ENCODE peak calls at places on chromosomes 1 and 21, in five cellular contexts. A, L, I, W and H are unnamed samples.

GRCh38 chr1:56676571-56677035 is 31.5 kb downstream of the PRKAA2 start:
- DNase-seq in L (no peak), I (no peak), W (no peak), A (no peak), H (no peak)

GRCh38 chr1:50974618-50974935 is 4.5 kb downstream of the CDKN2C start:
- DNase-seq in W (no peak), L (no peak), A (no peak), I (no peak), H (no peak)

GRCh38 chr1:243718022-243718421 is 132.0 kb downstream of the AKT3 start:
- DNase-seq in I (no peak), A (no peak), L (no peak), W (no peak), H (no peak)

GRCh38 chr21:44511938-44512275 is 28.1 kb downstream of the KRTAP10-1 start:
- DNase-seq in L (no peak), W (no peak), I (no peak), A (no peak), H (no peak)

GRCh38 chr1:62229932-62230331 is 35.3 kb downstream of the L1TD1 start:
- DNase-seq in A (no peak), W (no peak), I (no peak), L (no peak), H (no peak)

GRCh38 chr21:31133243-31133830 is 95.1 kb upstream of the KRTAP19-8 start:
- DNase-seq in I (no peak), A (no peak), W (no peak), L (no peak), H (no peak)

GRCh38 chr1:47931395-47931794 is 65.8 kb downstream of the TRABD2B start:
- DNase-seq in W (no peak), I (no peak), L (no peak), A (no peak), H (no peak)

GRCh38 chr21:36487641-36488307 is 7.9 kb upstream of the CLDN14 start:
- DNase-seq in A (no peak), W (no peak), I (no peak), L (no peak), H (no peak)

GRCh38 chr1:223253916-223254315 is 110.1 kb downstream of the SUSD4 start:
- DNase-seq in I (no peak), W (no peak), L (no peak), A (no peak), H (no peak)

GRCh38 chr1:232474821-232475220 is 155.1 kb downstream of the SIPA1L2 start:
- DNase-seq in L (no peak), W (no peak), I (no peak), A (no peak), H (no peak)

GRCh38 chr1:239913141-239913585 is 178.5 kb upstream of the FMN2 start:
- DNase-seq in W (no peak), L (no peak), A (no peak), I (no peak), H (no peak)

GRCh38 chr21:41759214-41759840 is 7.5 kb downstream of the RIPK4 start:
- DNase-seq in I (no peak), W (peak; percentile 44), L (no peak), A (peak; percentile 39), H (no peak)

GRCh38 chr1:177065430-177065829 is 99.1 kb downstream of the ASTN1 start:
- DNase-seq in I (no peak), L (no peak), A (no peak), W (peak; percentile 48), H (no peak)

GRCh38 chr1:41870076-41870562 is 48.6 kb downstream of the HIVEP3 start:
- DNase-seq in W (no peak), A (no peak), I (peak; percentile 34), L (no peak), H (no peak)

GRCh38 chr21:44695176-44695575 is 1.8 kb upstream of the KRTAP10-12 start:
- DNase-seq in I (no peak), W (no peak), A (no peak), L (no peak), H (no peak)

GRCh38 chr1:206131037-206131436 is 13.8 kb upstream of the AVPR1B start:
- DNase-seq in I (no peak), L (no peak), A (no peak), W (no peak), H (no peak)

GRCh38 chr1:225754940-225755635 is 22.5 kb upstream of the SRP9 start:
- DNase-seq in W (no peak), L (no peak), I (no peak), A (peak; percentile 74), H (no peak)

GRCh38 chr1:8324176-8324810 is 6.4 kb downstream of the SLC45A1 start:
- DNase-seq in W (no peak), A (no peak), L (no peak), I (no peak), H (no peak)

GRCh38 chr1:41891403-41891896 is 27.3 kb downstream of the HIVEP3 start:
- DNase-seq in W (peak; percentile 39), I (peak; percentile 70), A (no peak), L (no peak), H (no peak)

GRCh38 chr1:169999357-169999756 is 75.1 kb downstream of the KIFAP3 start:
- DNase-seq in I (no peak), W (no peak), L (peak; percentile 23), A (no peak), H (peak; percentile 9)

GRCh38 chr21:45358261-45358670 is 46.7 kb upstream of the COL18A1 start:
- DNase-seq in W (no peak), L (no peak), A (no peak), I (no peak), H (no peak)

GRCh38 chr21:39842741-39843146 is 24.5 kb upstream of the PCP4 start:
- DNase-seq in A (no peak), W (no peak), I (no peak), L (no peak), H (no peak)

GRCh38 chr21:44496900-44497550 is 41.7 kb downstream of the LRRC3 start:
- DNase-seq in I (no peak), L (no peak), A (no peak), W (peak; percentile 61), H (peak; percentile 35)

GRCh38 chr1:58204284-58204683 is 342.2 kb downstream of the OMA1 start:
- DNase-seq in I (no peak), A (no peak), L (no peak), W (peak; percentile 40), H (no peak)

GRCh38 chr1:105730701-105731100 is 1325.8 kb upstream of the PRMT6 start:
- DNase-seq in I (no peak), L (no peak), W (no peak), A (no peak), H (no peak)

GRCh38 chr1:7401814-7402547 is 369.1 kb upstream of the VAMP3 start:
- DNase-seq in I (no peak), A (peak; percentile 9), L (no peak), W (no peak), H (no peak)

GRCh38 chr1:47013239-47013638 is 10.2 kb upstream of the CYP4X1 start:
- DNase-seq in A (no peak), L (no peak), W (no peak), I (no peak), H (no peak)

DNA sequence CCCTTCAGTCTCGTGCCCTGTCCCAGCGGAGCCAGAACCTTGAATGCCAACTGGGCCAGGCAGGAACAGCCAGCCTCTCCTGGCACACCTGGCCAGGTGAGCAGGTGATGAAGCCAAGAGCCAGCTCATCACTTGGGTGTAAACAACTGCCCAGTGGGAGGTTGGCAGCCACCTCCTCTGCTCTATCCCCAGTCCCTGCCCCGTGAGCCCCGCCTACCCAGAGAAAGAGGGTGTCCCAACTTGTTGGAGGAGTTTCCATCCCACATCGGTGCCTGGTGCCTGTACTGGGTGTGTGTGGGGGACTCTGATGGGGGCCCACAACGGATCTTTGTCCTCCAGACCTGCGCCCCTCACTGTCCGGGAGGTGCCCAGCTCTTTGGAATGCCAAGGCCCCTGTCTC is 17.8 kb upstream of the FAM131C start:
- DNase-seq in L (no peak), W (no peak), I (no peak), A (no peak), H (no peak)
- H3K27me3 ChIP-seq in L (peaks cover 2% of the 10 kb centered on the region), W (no peaks in the 10 kb centered on the region), I (peaks cover 3% of the 10 kb centered on the region), A (no peaks in the 10 kb centered on the region), H (no peaks in the 10 kb centered on the region)

DNA sequence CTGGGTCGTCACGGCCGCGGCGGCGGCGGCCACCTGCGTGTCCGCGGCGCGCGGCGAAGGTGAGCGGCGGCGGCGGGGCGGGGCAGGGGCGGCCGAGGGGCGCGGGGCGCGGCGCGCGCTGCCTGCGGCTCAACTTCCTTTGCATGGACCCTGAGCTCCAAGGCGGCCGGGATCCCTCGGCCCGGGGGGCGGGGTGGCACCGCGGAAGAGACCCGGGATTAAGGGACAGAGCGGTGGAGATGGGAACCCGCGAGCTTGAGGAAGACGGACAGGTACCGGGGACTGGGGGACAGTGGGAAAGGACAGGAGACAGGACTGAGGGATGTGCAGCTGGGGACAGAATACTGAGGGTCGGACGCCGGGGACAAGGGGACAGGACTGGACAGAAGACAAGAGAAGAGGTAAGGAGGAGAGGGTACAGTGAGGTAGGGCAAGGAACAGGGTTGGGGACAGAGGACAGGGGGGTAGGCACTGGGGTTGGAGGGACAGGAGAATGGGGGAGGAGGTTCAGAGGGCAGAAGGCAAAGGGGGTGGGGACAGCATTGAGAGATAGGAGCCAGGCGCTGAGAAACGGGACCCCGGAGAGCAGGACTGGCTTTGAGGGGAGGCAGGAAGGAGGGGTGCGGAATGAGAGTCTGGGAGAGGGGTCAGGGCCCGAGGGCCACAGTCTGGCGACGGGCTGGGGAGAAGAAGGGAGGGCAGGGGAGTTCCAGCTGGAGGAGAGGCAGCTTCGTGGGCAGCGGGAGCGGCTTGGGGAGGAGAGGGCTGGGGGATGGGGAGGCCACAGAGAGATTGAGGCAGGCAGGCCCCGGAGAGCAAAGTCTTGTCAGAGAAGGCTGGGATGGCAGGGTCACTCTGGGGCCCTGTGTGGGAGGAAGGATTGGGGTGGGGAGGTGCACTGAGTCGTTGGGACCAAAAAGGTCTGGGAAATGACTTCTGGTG is 653 bp downstream of the EPHA8 start:
- DNase-seq in A (no peak), I (no peak), W (peak; percentile 46), L (no peak), H (no peak)
- H3K27me3 ChIP-seq in A (peaks cover 71% of the 10 kb centered on the region), I (peaks cover 7% of the 10 kb centered on the region), W (peaks cover 78% of the 10 kb centered on the region), L (peaks cover 93% of the 10 kb centered on the region), H (peaks cover 15% of the 10 kb centered on the region)

GRCh38 chr1:168989985-168990384 is 116.5 kb upstream of the ATP1B1 start:
- DNase-seq in I (no peak), W (no peak), A (no peak), L (no peak), H (no peak)
- H3K27me3 ChIP-seq in I (no peaks in the 10 kb centered on the region), W (no peaks in the 10 kb centered on the region), A (no peaks in the 10 kb centered on the region), L (no peaks in the 10 kb centered on the region), H (no peaks in the 10 kb centered on the region)

DNA sequence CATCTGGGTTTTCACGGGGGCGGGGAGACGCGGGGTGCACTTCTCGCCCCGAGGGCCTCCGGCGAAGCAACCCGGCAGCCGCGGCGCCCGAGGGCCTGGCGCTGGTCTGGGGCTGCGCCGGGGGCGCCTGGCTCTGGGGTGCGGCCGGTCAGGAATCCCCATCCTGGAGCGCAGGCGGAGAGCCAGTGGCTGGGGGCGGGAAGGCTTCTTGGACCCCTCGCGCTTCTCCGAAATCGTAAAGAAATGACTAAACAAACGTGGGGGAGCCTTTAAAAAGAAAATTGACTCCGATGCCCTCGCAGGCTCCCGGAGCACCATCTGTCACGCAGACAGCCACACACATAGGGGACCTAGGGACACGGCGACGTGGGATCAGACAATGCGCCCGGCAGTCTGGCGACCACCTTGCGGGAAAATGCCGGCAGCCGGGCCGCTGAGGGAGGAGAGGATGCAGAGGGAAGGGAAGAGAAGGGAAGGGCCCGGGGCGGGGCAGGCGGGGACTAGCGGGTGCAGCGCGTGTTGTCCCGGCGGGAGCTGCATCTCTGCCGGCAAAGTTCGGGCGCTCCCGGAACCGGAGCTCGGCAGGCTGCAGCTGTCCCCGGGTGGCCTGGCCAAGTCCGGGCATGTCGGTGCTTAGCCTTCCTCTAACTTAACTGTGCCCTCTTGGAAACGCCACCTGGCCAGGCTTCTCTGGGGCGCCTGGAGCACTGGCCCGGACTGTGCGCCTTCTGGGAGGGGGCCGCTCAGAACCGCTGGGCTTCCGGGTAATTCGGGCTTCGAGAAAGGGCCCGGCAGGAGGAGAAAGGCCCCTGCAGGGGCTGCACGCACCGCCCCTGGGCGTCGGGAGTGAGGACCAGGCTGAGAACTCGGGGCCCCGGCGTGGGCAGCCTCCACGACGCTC is 1.9 kb downstream of the NHLH2 start:
- DNase-seq in W (peak; percentile 67), I (peak; percentile 6), A (no peak), L (no peak), H (peak; percentile 50)
- H3K27me3 ChIP-seq in W (peaks cover 60% of the 10 kb centered on the region), I (peaks cover 1% of the 10 kb centered on the region), A (peaks cover 88% of the 10 kb centered on the region), L (peaks cover 71% of the 10 kb centered on the region), H (peaks cover 12% of the 10 kb centered on the region)